ENCODE peak calls at places on chromosomes 3 and 15, in five cellular contexts. N is right atrium auricular region; J is nephron progenitor cell; M is activated CD4-positive, alpha-beta T cell treated with anti-CD3 and anti-CD28 coated beads for 4 hours; W is left cardiac atrium. Y is an unnamed sample.

GRCh38 chr15:100595964-100596363 is 6.0 kb downstream of the LINS1 start:
- DNase-seq in N (no peak), W (no peak), J (no peak), M (no peak), Y (no peak)

GRCh38 chr3:186414735-186415419 is 52.8 kb upstream of the DGKG start:
- DNase-seq in M (no peak), W (no peak), N (no peak), J (no peak), Y (peak)

GRCh38 chr3:70726096-70726745 is 413.8 kb upstream of the MDFIC2 start:
- DNase-seq in W (no peak), J (no peak), M (no peak), N (no peak), Y (no peak)

GRCh38 chr3:108062051-108062450 is 28.8 kb downstream of the CD47 start:
- DNase-seq in N (no peak), M (no peak), W (no peak), J (no peak), Y (no peak)

GRCh38 chr15:100457201-100457600 is 71.5 kb downstream of the CERS3 start:
- DNase-seq in M (no peak), W (no peak), N (no peak), J (no peak), Y (no peak)

GRCh38 chr3:105806361-105806760 is 62.5 kb downstream of the CBLB start:
- DNase-seq in N (no peak), W (no peak), M (peak), J (no peak), Y (no peak)

GRCh38 chr15:53559364-53560253 is 199.9 kb downstream of the WDR72 start:
- DNase-seq in J (no peak), N (no peak), M (no peak), W (no peak), Y (no peak)

GRCh38 chr15:88083828-88084760 is 172.4 kb downstream of the NTRK3 start:
- DNase-seq in J (no peak), N (no peak), M (no peak), W (no peak), Y (no peak)

GRCh38 chr3:125644036-125645025 is 49.0 kb upstream of the OSBPL11 start:
- DNase-seq in N (peak), J (no peak), W (peak), M (no peak), Y (peak)

GRCh38 chr15:68518785-68519430 is 59.9 kb upstream of the CORO2B start:
- DNase-seq in W (no peak), N (no peak), J (no peak), M (no peak), Y (no peak)

GRCh38 chr3:44077267-44077666 is 164.4 kb upstream of the TOPAZ1 start:
- DNase-seq in W (no peak), M (no peak), J (no peak), N (no peak), Y (no peak)

GRCh38 chr15:50463423-50464358 is 39.5 kb downstream of the USP8 start:
- DNase-seq in W (no peak), J (no peak), N (no peak), M (no peak), Y (no peak)

GRCh38 chr3:177320765-177321247 is 123.5 kb upstream of the TBL1XR1 start:
- DNase-seq in W (no peak), N (no peak), M (no peak), J (no peak), Y (no peak)

GRCh38 chr3:120438971-120439370 is 11.8 kb downstream of the FSTL1 start:
- DNase-seq in N (no peak), J (no peak), M (no peak), W (peak), Y (peak)

GRCh38 chr3:169432692-169433432 is 230.7 kb downstream of the MECOM start:
- DNase-seq in N (no peak), J (no peak), W (no peak), M (no peak), Y (no peak)

GRCh38 chr15:34616613-34617012 is 33.2 kb upstream of the GOLGA8B start:
- DNase-seq in W (peak), N (no peak), M (no peak), J (no peak), Y (peak)

GRCh38 chr3:177123820-177124219 is 73.5 kb downstream of the TBL1XR1 start:
- DNase-seq in N (no peak), M (no peak), J (no peak), W (no peak), Y (no peak)

GRCh38 chr15:74433592-74434259 is at the start of gene SEMA7A:
- DNase-seq in W (peak), N (peak), J (peak), M (peak), Y (peak)

GRCh38 chr3:160127308-160127707 is 97.9 kb upstream of the C3orf80 start:
- DNase-seq in J (no peak), N (no peak), W (no peak), M (no peak), Y (no peak)

GRCh38 chr3:46304739-46305138 is 49.2 kb upstream of the CCR2 start:
- DNase-seq in J (no peak), N (no peak), M (no peak), W (no peak), Y (no peak)

GRCh38 chr3:187900961-187901755 is 155.9 kb upstream of the BCL6 start:
- DNase-seq in M (no peak), W (no peak), N (no peak), J (no peak), Y (no peak)

Y was measured in thyroid gland.